ENCODE peak calls at places on chromosomes 11 and 22, in seven cellular contexts. M, J, P, T, Z, X and F are unnamed samples.

GRCh38 chr22:37716708-37717107 is 19.9 kb downstream of the TRIOBP start:
- DNase-seq in M (no peak), J (no peak), P (no peak), T (no peak), Z (no peak), X (no peak), F (no peak)

GRCh38 chr11:73308963-73309960 is 1.2 kb downstream of the ARHGEF17 start:
- DNase-seq in M (no peak), J (peak), P (peak), T (no peak), Z (no peak), X (no peak), F (no peak)

GRCh38 chr22:46537221-46537945 is at the start of gene CELSR1:
- DNase-seq in M (peak), J (peak), P (no peak), T (no peak), Z (peak), X (no peak), F (no peak)

GRCh38 chr22:43811777-43812148 is 342 bp downstream of the EFCAB6 start:
- DNase-seq in M (no peak), J (no peak), P (no peak), T (no peak), Z (no peak), X (no peak), F (no peak)

GRCh38 chr11:95361180-95361579 is 130.2 kb upstream of the SESN3 start:
- DNase-seq in M (no peak), J (no peak), P (peak), T (no peak), Z (no peak), X (no peak), F (no peak)

GRCh38 chr11:75100314-75100713 is 3.6 kb upstream of the OR2AT4 start:
- DNase-seq in M (peak), J (peak), P (no peak), T (peak), Z (no peak), X (no peak), F (peak)

GRCh38 chr11:29616611-29617010 is 400.2 kb downstream of the KCNA4 start:
- DNase-seq in M (no peak), J (no peak), P (no peak), T (no peak), Z (no peak), X (no peak), F (no peak)

GRCh38 chr11:2319791-2320481 is 18.1 kb downstream of the TSPAN32 start:
- DNase-seq in M (no peak), J (no peak), P (no peak), T (no peak), Z (no peak), X (no peak), F (no peak)

GRCh38 chr11:113618360-113618759 is 87.7 kb downstream of the TMPRSS5 start:
- DNase-seq in M (no peak), J (no peak), P (no peak), T (no peak), Z (no peak), X (no peak), F (no peak)

GRCh38 chr11:113615098-113615497 is 91.0 kb downstream of the TMPRSS5 start:
- DNase-seq in M (no peak), J (no peak), P (no peak), T (no peak), Z (no peak), X (no peak), F (no peak)

GRCh38 chr11:113613619-113614018 is 92.5 kb downstream of the TMPRSS5 start:
- DNase-seq in M (no peak), J (no peak), P (no peak), T (no peak), Z (no peak), X (no peak), F (no peak)

GRCh38 chr11:113615773-113616172 is 90.3 kb downstream of the TMPRSS5 start:
- DNase-seq in M (no peak), J (no peak), P (no peak), T (no peak), Z (no peak), X (no peak), F (no peak)

GRCh38 chr11:113614097-113614496 is 92.0 kb downstream of the TMPRSS5 start:
- DNase-seq in M (no peak), J (no peak), P (no peak), T (no peak), Z (no peak), X (no peak), F (no peak)
- TF ChIP-seq TAF1 in M (no peak), J (no peak), P (no peak), T (no peak), Z (no peak), X (no peak), F (no peak)

GRCh38 chr11:65429069-65429681 is 6.6 kb downstream of the NEAT1 start:
- DNase-seq in M (no peak), J (no peak), P (no peak), T (no peak), Z (no peak), X (no peak), F (no peak)
- TF ChIP-seq POLR2AphosphoS5 in M (no peak), J (peak), P (peak), T (no peak), Z (peak), X (no peak), F (peak)

DNA sequence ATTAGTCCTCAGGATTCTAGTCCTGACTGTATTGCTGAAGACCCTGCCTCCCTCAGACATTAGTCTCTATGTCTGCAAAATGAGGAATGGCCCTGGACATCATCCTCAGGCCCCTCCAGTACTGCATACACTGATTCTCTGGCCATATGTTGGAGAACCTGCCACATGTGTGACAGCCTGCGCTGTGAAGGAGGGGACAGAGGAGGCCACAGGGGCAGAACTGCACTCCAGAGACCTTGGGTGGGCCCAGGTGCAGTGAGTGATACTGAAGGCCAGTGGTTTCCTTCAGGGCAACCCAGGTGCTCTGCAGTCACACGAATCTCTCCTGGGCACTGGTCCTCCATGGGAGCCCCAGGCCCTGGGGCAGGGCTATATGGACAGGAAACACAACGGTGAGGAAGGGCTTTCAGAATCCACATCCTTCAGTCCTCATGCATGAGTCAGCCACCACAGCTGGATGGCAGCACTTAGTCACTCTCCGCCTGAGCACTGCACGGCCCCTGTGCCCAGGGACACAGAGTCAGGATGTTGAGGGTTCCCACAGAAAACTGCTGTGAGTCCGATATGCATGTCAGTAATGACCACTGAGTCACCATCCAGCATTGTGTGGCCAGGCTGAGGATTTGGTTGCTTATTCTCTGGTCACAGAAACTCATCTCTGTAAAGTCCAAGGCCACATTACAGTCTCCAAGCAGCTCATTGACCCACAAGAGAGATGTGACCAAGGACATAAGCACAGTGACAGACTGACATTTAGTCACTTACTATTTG is 39.7 kb downstream of the ME3 start:
- DNase-seq in M (no peak), J (no peak), P (peak), T (peak), Z (peak), X (peak), F (no peak)
- TF ChIP-seq TAF1 in M (no peak), J (no peak), P (no peak), T (no peak), Z (no peak), X (no peak), F (no peak)

DNA sequence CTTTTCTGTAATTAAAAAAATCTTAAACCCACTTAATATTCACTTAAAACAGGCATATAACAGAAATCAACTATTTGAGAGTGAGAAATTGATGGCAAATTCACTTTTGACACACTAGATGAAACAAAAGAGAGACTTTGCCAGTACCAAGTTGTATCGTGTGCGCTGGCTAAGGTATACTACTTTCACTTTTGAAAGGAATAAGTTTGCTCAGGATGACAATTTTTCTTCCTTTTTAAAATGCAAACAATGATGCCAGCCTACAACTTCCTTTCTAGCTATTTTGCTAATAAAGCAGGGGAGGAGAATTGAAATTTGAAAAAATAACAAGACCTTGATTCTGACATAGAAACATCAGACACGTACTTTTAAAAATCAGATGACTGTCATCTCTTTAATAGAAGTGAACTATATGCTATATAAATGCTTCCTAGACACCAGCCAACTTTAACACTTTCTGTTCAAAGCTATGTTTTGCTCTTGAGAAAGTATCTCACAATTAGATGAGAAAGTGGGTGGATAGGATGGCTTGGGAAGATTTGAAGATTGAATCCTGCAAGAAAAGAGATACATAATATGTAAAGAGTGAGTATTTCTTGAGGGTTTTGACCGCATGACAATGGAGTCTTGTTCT is 41.6 kb upstream of the BLID start:
- DNase-seq in M (no peak), J (no peak), P (no peak), T (no peak), Z (no peak), X (no peak), F (no peak)
- TF ChIP-seq POLR2AphosphoS5 in M (no peak), J (no peak), P (no peak), T (no peak), Z (no peak), X (no peak), F (no peak)

GRCh38 chr11:127195791-127196190 is 195.2 kb upstream of the KIRREL3 start:
- DNase-seq in M (no peak), J (no peak), P (no peak), T (no peak), Z (no peak), X (no peak), F (no peak)
- TF ChIP-seq TAF1 in M (no peak), J (no peak), P (no peak), T (no peak), Z (no peak), X (no peak), F (no peak)

GRCh38 chr11:68436985-68437926 is 23.3 kb upstream of the PPP6R3 start:
- DNase-seq in M (no peak), J (peak), P (no peak), T (no peak), Z (no peak), X (no peak), F (no peak)
- TF ChIP-seq POLR2AphosphoS5 in M (no peak), J (no peak), P (no peak), T (no peak), Z (no peak), X (no peak), F (no peak)

GRCh38 chr11:4991066-4991465 is 3.6 kb upstream of the OR51L1 start:
- DNase-seq in M (no peak), J (peak), P (no peak), T (no peak), Z (no peak), X (no peak), F (no peak)
- TF ChIP-seq TAF1 in M (no peak), J (no peak), P (no peak), T (no peak), Z (no peak), X (no peak), F (no peak)